ENCODE peak calls at places on chromosomes 2 and 18, in five cellular contexts. K is GM23248, D is neural progenitor cell, F is ovary, L is neuronal stem cell. Y is an unnamed sample.
A peak's percentile ranks its signal among the peaks of the same experiment; 100 is the strongest.

GRCh38 chr18:49813321-49814146 is at the start of gene ACAA2:
- DNase-seq in K (peak; percentile 95), D (peak; percentile 80), F (peak; percentile 94), L (peak; percentile 65), Y (peak; percentile 91)

GRCh38 chr2:133422946-133423345 is 145.3 kb downstream of the NCKAP5 start:
- DNase-seq in K (peak; percentile 50), D (no peak), F (no peak), L (no peak), Y (no peak)

GRCh38 chr18:61635901-61636528 is 256.8 kb downstream of the RNF152 start:
- DNase-seq in K (peak; percentile 75), D (peak; percentile 85), F (peak; percentile 53), L (peak; percentile 59), Y (peak; percentile 57)

GRCh38 chr2:181500201-181500600 is 43.0 kb downstream of the ITGA4 start:
- DNase-seq in K (no peak), D (no peak), F (no peak), L (no peak), Y (no peak)

GRCh38 chr2:26942543-26943295 is 27.7 kb upstream of the MAPRE3 start:
- DNase-seq in K (peak; percentile 64), D (peak; percentile 80), F (peak; percentile 77), L (peak; percentile 65), Y (peak; percentile 62)

GRCh38 chr2:126909781-126910180 is 11.1 kb downstream of the TEX51 start:
- DNase-seq in K (no peak), D (no peak), F (no peak), L (no peak), Y (no peak)

GRCh38 chr2:215207791-215208367 is 69.5 kb upstream of the ABCA12 start:
- DNase-seq in K (no peak), D (no peak), F (no peak), L (no peak), Y (no peak)

GRCh38 chr2:127525692-127526141 is 572 bp downstream of the IWS1 start:
- DNase-seq in K (peak; percentile 84), D (peak; percentile 42), F (no peak), L (no peak), Y (no peak)

GRCh38 chr2:149527998-149528775 is 59.4 kb downstream of the MMADHC start:
- DNase-seq in K (no peak), D (peak; percentile 3), F (no peak), L (no peak), Y (no peak)

GRCh38 chr2:217195658-217196446 is 336.0 kb upstream of the TNP1 start:
- DNase-seq in K (no peak), D (no peak), F (no peak), L (no peak), Y (no peak)

GRCh38 chr2:172658945-172659344 is 76.7 kb upstream of the RAPGEF4 start:
- DNase-seq in K (no peak), D (no peak), F (no peak), L (no peak), Y (no peak)
- H3K36me3 ChIP-seq in K (no peaks in the 10 kb centered on the region), D (no peaks in the 10 kb centered on the region), F (no peaks in the 10 kb centered on the region), L (no peaks in the 10 kb centered on the region), Y (no peaks in the 10 kb centered on the region)

GRCh38 chr2:144431384-144431783 is 88.5 kb downstream of the ZEB2 start:
- DNase-seq in K (no peak), D (peak; percentile 54), F (no peak), L (no peak), Y (no peak)
- H3K4me1 ChIP-seq in K (peaks cover 23% of the 10 kb centered on the region), D (peaks cover 31% of the 10 kb centered on the region), F (peaks cover 11% of the 10 kb centered on the region), L (peaks cover 50% of the 10 kb centered on the region), Y (peaks cover 4% of the 10 kb centered on the region)

GRCh38 chr2:239354132-239354790 is 46.6 kb downstream of the HDAC4 start:
- DNase-seq in K (no peak), D (no peak), F (no peak), L (no peak), Y (no peak)

GRCh38 chr2:239353697-239354096 is 47.1 kb downstream of the HDAC4 start:
- DNase-seq in K (no peak), D (no peak), F (no peak), L (no peak), Y (no peak)

GRCh38 chr2:239355724-239356123 is 45.1 kb downstream of the HDAC4 start:
- DNase-seq in K (peak; percentile 34), D (no peak), F (no peak), L (no peak), Y (no peak)

GRCh38 chr2:239355139-239355538 is 45.7 kb downstream of the HDAC4 start:
- DNase-seq in K (peak; percentile 58), D (no peak), F (no peak), L (no peak), Y (no peak)

DNA sequence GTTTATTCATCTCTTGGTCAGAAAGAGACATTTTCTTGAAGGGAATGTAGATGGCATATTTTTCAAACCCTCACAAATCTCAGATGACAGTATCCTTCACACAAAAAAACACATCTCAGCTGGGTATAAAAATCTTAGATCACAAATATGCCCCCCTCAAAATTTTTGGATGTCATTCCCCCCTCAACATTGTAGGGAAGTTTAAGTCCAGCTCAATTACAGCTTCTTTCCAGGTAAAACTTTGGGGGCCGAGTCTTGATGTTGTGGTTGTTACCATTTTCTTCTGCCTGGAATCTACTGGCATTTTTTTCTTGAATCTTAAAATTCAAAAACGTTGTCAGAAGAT is 46.1 kb downstream of the HDAC4 start:
- DNase-seq in K (no peak), D (no peak), F (no peak), L (no peak), Y (no peak)
- H3K27ac ChIP-seq in K (no peak overlapping the region), D (no peak overlapping the region), F (no peak overlapping the region), L (no peak overlapping the region), Y (no peak overlapping the region)

GRCh38 chr18:63293930-63294329 is 25.6 kb downstream of the BCL2 start:
- DNase-seq in K (no peak), D (no peak), F (no peak), L (no peak), Y (no peak)
- H3K36me3 ChIP-seq in K (no peaks in the 10 kb centered on the region), D (no peaks in the 10 kb centered on the region), F (no peaks in the 10 kb centered on the region), L (no peaks in the 10 kb centered on the region), Y (no peaks in the 10 kb centered on the region)

GRCh38 chr2:54432181-54433020 is 23.7 kb upstream of the SPTBN1 start:
- DNase-seq in K (peak; percentile 45), D (no peak), F (no peak), L (no peak), Y (no peak)

GRCh38 chr2:54429055-54429454 is 27.1 kb upstream of the SPTBN1 start:
- DNase-seq in K (peak; percentile 51), D (no peak), F (no peak), L (no peak), Y (no peak)

GRCh38 chr2:54430649-54431048 is 25.5 kb upstream of the SPTBN1 start:
- DNase-seq in K (no peak), D (no peak), F (no peak), L (no peak), Y (no peak)

GRCh38 chr2:54428401-54428800 is 27.7 kb upstream of the SPTBN1 start:
- DNase-seq in K (peak; percentile 56), D (no peak), F (no peak), L (no peak), Y (no peak)

DNA sequence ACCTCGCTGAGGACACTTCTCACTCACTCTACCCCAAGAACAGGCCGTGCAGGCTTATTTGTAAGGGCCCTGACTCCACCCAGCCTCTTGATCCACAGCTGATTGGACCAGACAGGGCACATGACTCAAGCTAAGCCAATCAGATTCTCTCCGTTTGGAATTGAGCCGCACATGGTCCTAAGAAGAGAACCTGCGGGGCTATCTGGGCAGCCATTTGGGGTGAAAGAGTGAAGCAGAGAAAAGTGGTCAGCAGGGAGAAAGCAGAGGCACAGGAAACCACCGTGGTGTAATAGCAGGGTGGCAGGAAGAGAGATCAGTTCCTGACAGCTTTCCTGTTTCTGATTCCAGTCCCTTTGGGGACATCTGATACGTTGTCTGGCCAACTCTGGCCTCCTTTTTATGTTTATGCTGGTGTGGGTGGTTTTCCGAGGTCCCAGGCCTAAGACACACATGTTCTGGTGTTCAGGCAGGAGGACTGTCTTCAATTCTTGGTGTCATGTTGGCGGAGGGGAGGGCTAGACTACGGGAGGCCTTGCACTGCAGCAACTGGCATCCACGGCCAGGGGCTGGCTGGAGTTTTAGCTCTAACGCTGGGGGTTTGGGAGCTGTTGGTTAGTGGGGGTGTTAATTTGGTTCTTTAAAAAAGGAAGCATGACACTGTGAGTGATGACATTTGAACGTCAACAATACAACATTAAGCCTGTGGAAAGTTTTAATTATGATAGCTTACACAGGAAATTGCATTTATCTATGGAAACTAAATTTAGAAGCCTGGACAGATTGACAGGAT is 26.1 kb upstream of the SPTBN1 start:
- DNase-seq in K (no peak), D (no peak), F (no peak), L (no peak), Y (no peak)
- H3K4me1 ChIP-seq in K (peaks cover 22% of the 10 kb centered on the region), D (peaks cover 10% of the 10 kb centered on the region), F (peaks cover 24% of the 10 kb centered on the region), L (peaks cover 2% of the 10 kb centered on the region), Y (no peaks in the 10 kb centered on the region)

GRCh38 chr18:13298262-13298661 is 79.7 kb downstream of the LDLRAD4 start:
- DNase-seq in K (no peak), D (no peak), F (no peak), L (no peak), Y (no peak)

GRCh38 chr18:13295894-13296293 is 77.3 kb downstream of the LDLRAD4 start:
- DNase-seq in K (no peak), D (no peak), F (no peak), L (no peak), Y (no peak)

GRCh38 chr18:13294309-13294708 is 75.7 kb downstream of the LDLRAD4 start:
- DNase-seq in K (no peak), D (no peak), F (no peak), L (no peak), Y (no peak)

GRCh38 chr18:13300029-13300428 is 81.5 kb downstream of the LDLRAD4 start:
- DNase-seq in K (no peak), D (no peak), F (no peak), L (no peak), Y (no peak)

GRCh38 chr18:13296868-13297574 is 78.5 kb downstream of the LDLRAD4 start:
- DNase-seq in K (no peak), D (no peak), F (no peak), L (no peak), Y (no peak)
- H3K27ac ChIP-seq in K (no peak overlapping the region), D (no peak overlapping the region), F (no peak overlapping the region), L (no peak overlapping the region), Y (no peak overlapping the region)